ENCODE peak calls at places on chromosome 6, in four cellular contexts. V is HCT116, J is HepG2, Y is K562. H is an unnamed sample.

GRCh38 chr6:125950293-125950692 is 6.3 kb upstream of the HINT3 start:
- DNase-seq in V (no peak), J (no peak), Y (peak; percentile 43), H (no peak)

GRCh38 chr6:159982726-159983506 is 14.0 kb downstream of the IGF2R start:
- DNase-seq in V (no peak), J (no peak), Y (no peak), H (no peak)

GRCh38 chr6:144661101-144661806 is 376.1 kb downstream of the UTRN start:
- DNase-seq in V (no peak), J (peak; percentile 93), Y (no peak), H (no peak)

GRCh38 chr6:101582786-101583185 is 189.3 kb downstream of the GRIK2 start:
- DNase-seq in V (no peak), J (no peak), Y (no peak), H (no peak)

GRCh38 chr6:44263357-44264100 is 1.8 kb downstream of the NFKBIE start:
- DNase-seq in V (no peak), J (no peak), Y (peak; percentile 40), H (no peak)

GRCh38 chr6:112470396-112470795 is 123.3 kb downstream of the RFPL4B start:
- DNase-seq in V (no peak), J (no peak), Y (no peak), H (no peak)

GRCh38 chr6:44432227-44432626 is 44.7 kb downstream of the CDC5L start:
- DNase-seq in V (no peak), J (no peak), Y (no peak), H (no peak)

GRCh38 chr6:12132351-12133222 is 120.5 kb downstream of the HIVEP1 start:
- DNase-seq in V (no peak), J (no peak), Y (no peak), H (no peak)

GRCh38 chr6:5995705-5996686 is 10.7 kb downstream of the NRN1 start:
- DNase-seq in V (no peak), J (peak; percentile 39), Y (peak; percentile 71), H (no peak)

GRCh38 chr6:167449099-167449861 is 124.4 kb downstream of the TTLL2 start:
- DNase-seq in V (no peak), J (no peak), Y (no peak), H (no peak)

GRCh38 chr6:13413906-13414555 is 73.4 kb downstream of the GFOD1 start:
- DNase-seq in V (no peak), J (no peak), Y (no peak), H (no peak)

GRCh38 chr6:21999012-21999528 is 297.8 kb downstream of the PRL start:
- DNase-seq in V (no peak), J (no peak), Y (no peak), H (no peak)

GRCh38 chr6:30800876-30801275 is 56.5 kb upstream of the IER3 start:
- DNase-seq in V (no peak), J (no peak), Y (no peak), H (no peak)

GRCh38 chr6:25934181-25934580 is 3.7 kb upstream of the SLC17A2 start:
- DNase-seq in V (no peak), J (no peak), Y (no peak), H (no peak)

GRCh38 chr6:153058291-153058690 is 55.8 kb upstream of the MTRF1L start:
- DNase-seq in V (no peak), J (no peak), Y (no peak), H (no peak)

GRCh38 chr6:37668251-37668650 is 29.4 kb downstream of the MDGA1 start:
- DNase-seq in V (no peak), J (peak; percentile 10), Y (no peak), H (no peak)

GRCh38 chr6:43798688-43799444 is 28.9 kb downstream of the VEGFA start:
- DNase-seq in V (peak; percentile 92), J (peak; percentile 83), Y (peak; percentile 87), H (no peak)

GRCh38 chr6:158654498-158654897 is 4.6 kb downstream of the SYTL3 start:
- DNase-seq in V (no peak), J (peak; percentile 41), Y (no peak), H (no peak)

GRCh38 chr6:30200551-30201281 is 12.5 kb downstream of the TRIM26 start:
- DNase-seq in V (no peak), J (no peak), Y (no peak), H (no peak)

GRCh38 chr6:125906158-125906998 is 50.2 kb upstream of the HINT3 start:
- DNase-seq in V (peak; percentile 23), J (peak; percentile 58), Y (peak; percentile 75), H (peak; percentile 85)

GRCh38 chr6:163173741-163174140 is 240.8 kb upstream of the QKI start:
- DNase-seq in V (no peak), J (no peak), Y (no peak), H (no peak)

GRCh38 chr6:148140772-148141557 is 201.7 kb upstream of the SASH1 start:
- DNase-seq in V (no peak), J (peak; percentile 13), Y (no peak), H (no peak)

GRCh38 chr6:139510040-139510815 is 135.8 kb upstream of the CITED2 start:
- DNase-seq in V (no peak), J (no peak), Y (no peak), H (no peak)

GRCh38 chr6:139508023-139508422 is 133.6 kb upstream of the CITED2 start:
- DNase-seq in V (no peak), J (peak; percentile 23), Y (no peak), H (no peak)

GRCh38 chr6:139509167-139509566 is 134.7 kb upstream of the CITED2 start:
- DNase-seq in V (no peak), J (no peak), Y (no peak), H (no peak)

DNA sequence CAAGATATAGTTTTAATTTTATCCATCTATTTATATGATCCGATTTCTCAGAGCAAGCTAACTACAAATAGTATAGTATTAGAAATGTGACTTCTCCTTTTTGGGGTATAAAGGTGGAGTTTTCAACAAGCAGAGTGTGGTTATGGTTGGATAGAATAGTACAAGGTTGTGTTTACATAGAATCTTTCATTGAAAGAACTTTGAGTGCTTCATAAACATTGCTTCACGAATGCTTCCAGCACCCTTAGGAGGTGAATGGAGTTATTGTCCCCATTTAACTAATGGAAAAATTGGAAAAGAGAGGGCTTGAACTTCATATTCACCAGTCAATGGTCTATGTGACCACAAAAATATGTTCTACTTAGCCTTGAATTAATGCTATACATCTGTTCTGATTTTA is 134.1 kb upstream of the CITED2 start:
- DNase-seq in V (no peak), J (peak; percentile 87), Y (no peak), H (no peak)
- TF ChIP-seq FOSL1 in V (no peak), J (no peak), Y (no peak), H (no peak)

GRCh38 chr6:28941681-28942448 is 18.1 kb upstream of the TRIM27 start:
- DNase-seq in V (no peak), J (no peak), Y (peak; percentile 60), H (peak; percentile 27)

GRCh38 chr6:28940859-28941680 is 17.3 kb upstream of the TRIM27 start:
- DNase-seq in V (peak; percentile 79), J (peak; percentile 89), Y (peak; percentile 68), H (peak; percentile 86)

GRCh38 chr6:28944412-28945006 is 20.7 kb upstream of the TRIM27 start:
- DNase-seq in V (no peak), J (peak; percentile 78), Y (peak; percentile 46), H (peak; percentile 59)

GRCh38 chr6:28943557-28944411 is 20.0 kb upstream of the TRIM27 start:
- DNase-seq in V (no peak), J (peak; percentile 84), Y (peak; percentile 74), H (peak; percentile 75)

GRCh38 chr6:28943223-28943556 is 19.4 kb upstream of the TRIM27 start:
- DNase-seq in V (no peak), J (no peak), Y (peak; percentile 20), H (no peak)
- TF ChIP-seq FOSL1 in V (no peak), J (no peak), Y (peak; percentile 17), H (no peak)

GRCh38 chr6:132888701-132889100 is 74.3 kb downstream of the RPS12 start:
- DNase-seq in V (no peak), J (no peak), Y (no peak), H (no peak)
- TF ChIP-seq FOSL1 in V (no peak), J (no peak), Y (no peak), H (no peak)

DNA sequence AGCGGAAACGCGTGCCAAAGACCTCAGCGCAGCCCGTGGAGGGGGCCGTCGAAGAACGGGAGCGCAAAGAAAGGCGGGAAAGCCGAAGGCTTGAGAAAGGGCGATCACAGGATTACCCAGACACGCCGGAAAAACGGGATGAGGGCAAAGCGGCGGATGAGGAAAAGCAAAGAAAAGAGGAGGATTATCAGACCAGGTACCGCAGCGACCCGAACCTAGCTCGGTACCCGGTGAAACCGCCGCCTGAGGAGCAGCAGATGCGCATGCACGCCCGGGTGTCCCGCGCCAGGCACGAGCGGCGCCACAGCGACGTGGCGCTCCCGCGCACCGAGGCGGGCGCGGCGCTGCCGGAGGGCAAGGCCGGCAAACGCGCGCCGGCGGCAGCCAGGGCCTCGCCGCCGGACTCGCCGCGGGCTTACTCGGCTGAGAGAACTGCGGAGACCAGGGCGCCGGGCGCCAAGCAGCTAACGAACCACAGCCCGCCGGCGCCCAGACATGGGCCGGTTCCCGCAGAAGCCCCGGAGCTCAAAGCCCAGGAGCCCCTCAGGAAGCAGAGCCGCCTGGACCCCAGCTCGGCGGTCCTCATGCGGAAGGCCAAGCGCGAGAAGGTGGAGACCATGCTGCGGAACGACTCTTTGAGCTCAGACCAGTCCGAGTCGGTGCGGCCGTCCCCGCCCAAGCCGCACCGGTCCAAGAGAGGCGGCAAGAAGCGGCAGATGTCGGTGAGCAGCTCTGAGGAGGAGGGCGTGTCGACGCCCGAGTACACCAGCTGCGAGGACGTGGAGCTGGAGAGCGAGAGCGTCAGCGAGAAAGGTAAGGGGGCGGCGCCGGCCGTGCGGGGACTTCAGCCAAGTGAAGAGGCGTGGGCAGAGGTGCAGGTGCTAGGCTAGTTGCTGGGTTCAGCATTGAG is 296.2 kb downstream of the RIMS1 start:
- DNase-seq in V (no peak), J (no peak), Y (no peak), H (peak; percentile 38)
- TF ChIP-seq FOSL1 in V (no peak), J (no peak), Y (no peak), H (no peak)

DNA sequence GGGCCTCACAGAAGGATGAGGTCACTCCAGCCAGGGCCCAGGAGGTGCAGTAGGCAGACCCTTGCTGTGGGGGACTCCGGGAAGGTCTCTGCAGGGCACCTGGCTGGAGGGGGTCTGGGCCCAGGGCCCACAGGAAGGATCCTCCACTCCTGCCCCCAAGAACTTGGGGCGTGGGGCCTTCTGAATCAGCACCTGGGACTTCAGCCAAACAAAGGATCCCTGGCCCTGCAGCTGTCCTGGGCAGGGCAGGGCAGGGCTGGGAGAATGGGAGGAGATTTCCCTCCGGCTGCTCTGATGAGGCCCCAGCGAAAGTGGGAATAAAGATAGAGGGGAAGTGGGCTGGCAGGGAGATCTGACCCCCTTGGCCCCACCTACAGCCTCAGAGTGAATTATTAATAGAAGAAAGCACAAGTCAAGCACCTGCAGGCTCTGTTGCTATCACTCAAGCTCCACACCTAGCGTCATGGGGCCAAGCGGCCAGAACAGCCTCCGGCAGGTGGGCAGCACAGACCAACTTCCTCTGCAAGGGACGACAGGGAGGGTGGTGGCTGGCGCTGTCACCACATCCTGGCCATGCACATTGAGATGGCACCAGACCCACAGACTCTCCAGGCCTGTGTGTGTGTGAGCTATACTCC is 61.6 kb upstream of the MRPS10 start:
- DNase-seq in V (no peak), J (no peak), Y (no peak), H (no peak)
- TF ChIP-seq FOSL1 in V (peak; percentile 46), J (no peak), Y (no peak), H (no peak)

GRCh38 chr6:73694711-73695411 is 1.1 kb upstream of the CD109 start:
- DNase-seq in V (no peak), J (no peak), Y (no peak), H (no peak)
- TF ChIP-seq FOSL1 in V (no peak), J (no peak), Y (no peak), H (no peak)